ENCODE peak calls at places on chromosomes 11 and 22, in seven cellular contexts. A, V, N, R, Z, K and O are unnamed samples.

GRCh38 chr22:49959782-49960158 is 802 bp upstream of the PIM3 start:
- DNase-seq in A (no peak), V (no peak), N (no peak), R (no peak), Z (peak), K (no peak), O (peak)

GRCh38 chr11:79413258-79413657 is 27.6 kb downstream of the TENM4 start:
- DNase-seq in A (no peak), V (no peak), N (peak), R (peak), Z (peak), K (no peak), O (no peak)

GRCh38 chr11:2458321-2458720 is 13.5 kb downstream of the KCNQ1 start:
- DNase-seq in A (no peak), V (no peak), N (no peak), R (no peak), Z (no peak), K (no peak), O (no peak)

GRCh38 chr11:88370782-88371181 is 33.2 kb upstream of the CTSC start:
- DNase-seq in A (no peak), V (no peak), N (no peak), R (no peak), Z (no peak), K (no peak), O (no peak)

GRCh38 chr11:108498046-108498815 is at the start of gene POGLUT3:
- DNase-seq in A (peak), V (peak), N (peak), R (peak), Z (peak), K (no peak), O (peak)

GRCh38 chr11:125102544-125102943 is 8.9 kb downstream of the TMEM218 start:
- DNase-seq in A (no peak), V (no peak), N (no peak), R (no peak), Z (no peak), K (no peak), O (no peak)

GRCh38 chr11:118142809-118143208 is 9.8 kb downstream of the SCN4B start:
- DNase-seq in A (peak), V (no peak), N (peak), R (peak), Z (no peak), K (no peak), O (peak)

GRCh38 chr11:15370774-15371173 is 256.1 kb downstream of the INSC start:
- DNase-seq in A (no peak), V (no peak), N (no peak), R (no peak), Z (no peak), K (no peak), O (no peak)

GRCh38 chr11:96338910-96339703 is 3.9 kb downstream of the MAML2 start:
- DNase-seq in A (peak), V (peak), N (peak), R (peak), Z (peak), K (no peak), O (peak)

GRCh38 chr11:76723548-76723947 is 53.0 kb upstream of the LRRC32 start:
- DNase-seq in A (no peak), V (no peak), N (no peak), R (no peak), Z (no peak), K (no peak), O (no peak)

GRCh38 chr11:110314366-110315095 is 18.1 kb upstream of the RDX start:
- DNase-seq in A (no peak), V (no peak), N (no peak), R (no peak), Z (no peak), K (no peak), O (no peak)

GRCh38 chr22:23840026-23840425 is 1.2 kb upstream of the DERL3 start:
- DNase-seq in A (no peak), V (no peak), N (no peak), R (no peak), Z (no peak), K (no peak), O (no peak)

GRCh38 chr11:39678996-39679395 is 1780.5 kb downstream of the LRRC4C start:
- DNase-seq in A (peak), V (no peak), N (no peak), R (no peak), Z (no peak), K (no peak), O (peak)

GRCh38 chr11:844693-845644 is 2.3 kb downstream of the TSPAN4 start:
- DNase-seq in A (no peak), V (no peak), N (peak), R (peak), Z (peak), K (no peak), O (peak)

GRCh38 chr22:29940526-29940925 is 57.6 kb downstream of the MTMR3 start:
- DNase-seq in A (no peak), V (no peak), N (no peak), R (no peak), Z (no peak), K (no peak), O (no peak)

GRCh38 chr11:92227954-92228935 is 3.6 kb downstream of the FAT3 start:
- DNase-seq in A (no peak), V (no peak), N (peak), R (no peak), Z (no peak), K (no peak), O (no peak)

GRCh38 chr11:35377262-35377661 is 42.1 kb downstream of the SLC1A2 start:
- DNase-seq in A (no peak), V (no peak), N (no peak), R (no peak), Z (no peak), K (no peak), O (no peak)

GRCh38 chr11:76086713-76087635 is 119.3 kb downstream of the WNT11 start:
- DNase-seq in A (no peak), V (no peak), N (no peak), R (no peak), Z (no peak), K (no peak), O (no peak)

GRCh38 chr11:63914896-63915681 is 1.9 kb downstream of the RCOR2 start:
- DNase-seq in A (no peak), V (no peak), N (no peak), R (peak), Z (peak), K (no peak), O (no peak)
- H3K4me3 ChIP-seq in A (no peak), V (no peak), N (no peak), R (no peak), Z (peak), K (no peak), O (no peak)

DNA sequence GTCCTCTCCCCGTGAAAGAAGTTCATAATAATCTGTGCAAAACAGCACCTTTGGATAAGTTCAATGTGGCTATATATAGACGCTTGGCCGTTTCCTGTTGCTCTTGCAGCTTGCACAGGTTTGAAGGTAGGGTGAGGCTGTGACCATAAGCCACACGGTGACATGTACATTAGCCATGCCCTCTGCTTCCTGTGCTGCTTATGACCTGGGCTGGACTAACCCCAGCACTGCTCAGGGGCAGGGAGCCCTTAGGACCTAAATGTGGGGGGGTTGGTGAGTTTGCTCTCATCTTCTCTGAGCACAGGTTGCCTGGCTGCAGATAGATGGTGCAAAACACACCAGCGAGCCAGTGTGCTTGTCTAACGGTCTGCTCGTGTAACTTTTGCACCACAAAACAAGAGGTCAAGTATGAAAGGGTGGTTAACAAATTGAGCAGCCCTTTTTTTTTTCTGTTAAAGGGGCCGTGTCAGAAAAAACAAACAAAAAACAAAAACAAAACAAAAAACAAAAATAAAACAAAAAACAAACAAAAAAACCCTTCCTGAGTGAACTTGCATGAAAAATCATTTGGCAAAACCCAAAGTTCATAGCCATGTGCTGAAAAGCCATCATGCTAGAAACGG is 37.3 kb downstream of the FLI1 start:
- DNase-seq in A (peak), V (no peak), N (no peak), R (no peak), Z (no peak), K (no peak), O (peak)
- H3K4me3 ChIP-seq in A (peak), V (peak), N (no peak), R (no peak), Z (no peak), K (peak), O (no peak)

DNA sequence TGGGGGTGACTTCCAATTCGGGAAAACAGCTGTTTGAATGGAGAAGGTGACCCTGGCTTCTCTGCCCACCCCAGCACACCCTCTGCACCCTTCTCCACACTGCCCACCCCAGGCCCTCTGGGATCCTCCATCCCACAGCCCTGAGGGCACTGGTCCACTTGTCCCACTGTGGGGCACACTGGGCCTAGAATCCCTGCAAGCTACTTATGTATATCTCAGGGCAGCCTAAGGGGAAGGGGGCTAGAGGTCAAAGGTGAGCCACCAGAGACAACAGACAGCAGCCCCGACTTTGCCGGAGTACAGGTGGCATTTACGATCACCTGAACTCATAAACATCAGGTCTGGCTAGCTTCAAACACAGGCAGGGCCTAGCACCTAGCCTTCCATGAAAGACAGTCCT is 686 bp upstream of the SCUBE2 start:
- DNase-seq in A (no peak), V (no peak), N (no peak), R (no peak), Z (no peak), K (no peak), O (no peak)
- H3K4me3 ChIP-seq in A (no peak), V (no peak), N (no peak), R (no peak), Z (peak), K (no peak), O (no peak)

GRCh38 chr11:103618532-103618931 is 417.9 kb upstream of the DDI1 start:
- DNase-seq in A (no peak), V (no peak), N (no peak), R (no peak), Z (peak), K (no peak), O (no peak)
- H3K4me3 ChIP-seq in A (no peak), V (no peak), N (no peak), R (no peak), Z (no peak), K (no peak), O (no peak)

GRCh38 chr22:19626042-19626560 is 88.2 kb upstream of the SEPTIN5 start:
- DNase-seq in A (no peak), V (no peak), N (no peak), R (no peak), Z (no peak), K (no peak), O (no peak)
- H3K4me3 ChIP-seq in A (no peak), V (no peak), N (no peak), R (no peak), Z (no peak), K (no peak), O (no peak)

GRCh38 chr11:68014157-68014965 is 4.2 kb downstream of the ALDH3B1 start:
- DNase-seq in A (no peak), V (no peak), N (peak), R (peak), Z (peak), K (no peak), O (peak)

GRCh38 chr11:68012044-68012842 is 2.1 kb downstream of the ALDH3B1 start:
- DNase-seq in A (no peak), V (no peak), N (no peak), R (no peak), Z (no peak), K (no peak), O (peak)

GRCh38 chr11:68011046-68011943 is 1.2 kb downstream of the ALDH3B1 start:
- DNase-seq in A (no peak), V (no peak), N (no peak), R (peak), Z (no peak), K (no peak), O (no peak)

GRCh38 chr11:68013611-68014156 is 3.6 kb downstream of the ALDH3B1 start:
- DNase-seq in A (no peak), V (no peak), N (no peak), R (no peak), Z (no peak), K (no peak), O (no peak)

GRCh38 chr11:68012843-68013610 is 2.9 kb downstream of the ALDH3B1 start:
- DNase-seq in A (peak), V (no peak), N (peak), R (no peak), Z (peak), K (no peak), O (peak)
- H3K4me3 ChIP-seq in A (no peak), V (no peak), N (no peak), R (no peak), Z (no peak), K (no peak), O (no peak)

GRCh38 chr22:17368727-17369552 is at the start of gene CECR2:
- DNase-seq in A (peak), V (no peak), N (no peak), R (peak), Z (peak), K (no peak), O (no peak)
- H3K4me3 ChIP-seq in A (peak), V (peak), N (peak), R (peak), Z (peak), K (peak), O (no peak)

GRCh38 chr11:78199653-78200015 is 10.9 kb downstream of the USP35 start:
- DNase-seq in A (no peak), V (no peak), N (no peak), R (no peak), Z (no peak), K (no peak), O (no peak)

GRCh38 chr11:78195917-78196545 is 7.3 kb downstream of the USP35 start:
- DNase-seq in A (no peak), V (no peak), N (no peak), R (no peak), Z (peak), K (no peak), O (no peak)

GRCh38 chr11:78199015-78199652 is 10.4 kb downstream of the USP35 start:
- DNase-seq in A (no peak), V (no peak), N (no peak), R (no peak), Z (no peak), K (no peak), O (no peak)

GRCh38 chr11:78196661-78197091 is 8.0 kb downstream of the USP35 start:
- DNase-seq in A (no peak), V (no peak), N (no peak), R (no peak), Z (no peak), K (no peak), O (no peak)

DNA sequence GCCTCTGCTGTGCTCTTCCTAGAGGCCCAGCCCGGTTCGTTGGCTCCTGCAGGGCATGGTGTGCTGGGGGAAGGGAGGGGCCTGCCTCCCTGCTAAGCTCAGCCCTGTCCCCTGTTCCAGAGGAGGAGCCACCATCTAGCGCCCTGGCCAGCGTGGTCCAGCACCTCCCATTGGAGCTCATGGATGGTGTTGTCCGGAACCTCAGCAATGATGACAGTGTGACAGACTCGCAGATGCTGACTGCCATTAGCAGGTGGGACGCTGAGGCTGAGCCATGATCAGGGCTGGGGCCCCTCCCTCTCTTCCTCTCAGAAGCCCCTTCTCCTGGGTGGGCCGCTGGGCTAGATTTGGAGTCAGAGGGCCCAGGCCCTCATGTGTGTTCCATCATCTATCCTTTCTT is 9.1 kb downstream of the USP35 start:
- DNase-seq in A (no peak), V (no peak), N (no peak), R (no peak), Z (no peak), K (no peak), O (no peak)
- H3K4me3 ChIP-seq in A (no peak), V (no peak), N (no peak), R (no peak), Z (no peak), K (no peak), O (no peak)

GRCh38 chr22:31229402-31230140 is 17.5 kb downstream of the LIMK2 start:
- DNase-seq in A (peak), V (no peak), N (peak), R (peak), Z (peak), K (no peak), O (no peak)
- H3K4me3 ChIP-seq in A (peak), V (no peak), N (no peak), R (no peak), Z (no peak), K (no peak), O (no peak)

DNA sequence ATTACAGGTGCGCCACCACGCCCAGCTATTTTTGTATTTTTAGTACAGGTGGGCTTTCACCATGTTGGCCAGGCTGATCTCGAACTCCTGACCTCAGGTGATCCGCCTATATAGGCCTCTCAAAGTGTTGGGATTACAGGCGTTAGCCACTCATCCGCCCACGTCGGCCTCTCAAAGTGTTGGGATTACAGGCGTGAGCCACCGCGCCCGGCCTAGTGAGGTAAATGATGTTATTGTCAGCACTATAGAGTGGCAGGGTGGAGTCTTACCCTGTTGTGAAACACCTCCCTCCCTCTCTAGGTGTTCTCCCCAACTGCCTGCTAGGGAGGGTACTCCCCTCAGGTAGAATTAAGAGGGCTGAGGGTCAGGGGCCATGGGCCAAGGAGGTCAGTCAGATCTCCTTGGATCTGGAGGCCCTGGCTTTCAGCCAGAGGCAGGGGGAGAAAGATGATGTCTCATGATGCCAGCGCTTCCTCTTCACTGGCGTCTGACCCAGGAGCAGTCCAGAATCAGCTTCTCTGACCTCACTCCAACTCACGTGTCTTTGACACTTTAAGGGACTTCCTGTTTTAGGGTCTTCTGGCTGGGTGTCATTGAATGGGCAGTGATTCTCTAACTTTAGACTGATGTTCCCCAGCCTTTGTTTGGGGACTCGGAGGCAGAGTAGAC is 2.0 kb downstream of the GGA1 start:
- DNase-seq in A (no peak), V (no peak), N (no peak), R (peak), Z (no peak), K (no peak), O (no peak)
- H3K4me3 ChIP-seq in A (no peak), V (no peak), N (no peak), R (peak), Z (no peak), K (no peak), O (peak)